ENCODE peak calls at places on chromosomes 5 and 9, in five cellular contexts. One of them, this sample, is unnamed.

GRCh38 chr5:5665225-5666075 is 243.0 kb downstream of the ICE1 start:
- DNase-seq in hepatic stellate cell: no peak
- DNase-seq in CD8-positive, alpha-beta memory T cell: no peak
- DNase-seq in GM06990: no peak
- DNase-seq in T-cell: no peak
- DNase-seq in this sample: no peak

GRCh38 chr9:7402704-7403389 is 396.7 kb downstream of the DMAC1 start:
- DNase-seq in hepatic stellate cell: no peak
- DNase-seq in CD8-positive, alpha-beta memory T cell: no peak
- DNase-seq in GM06990: no peak
- DNase-seq in T-cell: no peak
- DNase-seq in this sample: no peak

GRCh38 chr9:81416476-81417298 is 272.7 kb downstream of the TLE1 start:
- DNase-seq in hepatic stellate cell: no peak
- DNase-seq in CD8-positive, alpha-beta memory T cell: no peak
- DNase-seq in GM06990: no peak
- DNase-seq in T-cell: no peak
- DNase-seq in this sample: no peak

GRCh38 chr5:180330810-180331646 is 22.1 kb downstream of the GFPT2 start:
- DNase-seq in hepatic stellate cell: peak
- DNase-seq in CD8-positive, alpha-beta memory T cell: no peak
- DNase-seq in GM06990: no peak
- DNase-seq in T-cell: no peak
- DNase-seq in this sample: no peak

GRCh38 chr9:98726735-98727134 is 18.0 kb upstream of the GABBR2 start:
- DNase-seq in hepatic stellate cell: peak
- DNase-seq in CD8-positive, alpha-beta memory T cell: no peak
- DNase-seq in GM06990: no peak
- DNase-seq in T-cell: no peak
- DNase-seq in this sample: no peak

GRCh38 chr9:37029776-37030590 is 4.1 kb downstream of the PAX5 start:
- DNase-seq in hepatic stellate cell: no peak
- DNase-seq in CD8-positive, alpha-beta memory T cell: no peak
- DNase-seq in GM06990: no peak
- DNase-seq in T-cell: no peak
- DNase-seq in this sample: no peak

GRCh38 chr9:106731910-106732309 is 131.1 kb upstream of the ZNF462 start:
- DNase-seq in hepatic stellate cell: no peak
- DNase-seq in CD8-positive, alpha-beta memory T cell: no peak
- DNase-seq in GM06990: no peak
- DNase-seq in T-cell: no peak
- DNase-seq in this sample: no peak

GRCh38 chr5:32029291-32029690 is 144.8 kb downstream of the GOLPH3 start:
- DNase-seq in hepatic stellate cell: no peak
- DNase-seq in CD8-positive, alpha-beta memory T cell: no peak
- DNase-seq in GM06990: no peak
- DNase-seq in T-cell: no peak
- DNase-seq in this sample: no peak

GRCh38 chr5:66864240-66864884 is 268.2 kb downstream of the MAST4 start:
- DNase-seq in hepatic stellate cell: no peak
- DNase-seq in CD8-positive, alpha-beta memory T cell: peak
- DNase-seq in GM06990: no peak
- DNase-seq in T-cell: no peak
- DNase-seq in this sample: no peak

GRCh38 chr9:111050819-111051218 is 12.5 kb upstream of the LPAR1 start:
- DNase-seq in hepatic stellate cell: no peak
- DNase-seq in CD8-positive, alpha-beta memory T cell: no peak
- DNase-seq in GM06990: no peak
- DNase-seq in T-cell: no peak
- DNase-seq in this sample: no peak

GRCh38 chr5:178123987-178124925 is 6.6 kb upstream of the RMND5B start:
- DNase-seq in hepatic stellate cell: no peak
- DNase-seq in CD8-positive, alpha-beta memory T cell: no peak
- DNase-seq in GM06990: no peak
- DNase-seq in T-cell: no peak
- DNase-seq in this sample: no peak

GRCh38 chr5:143443330-143443729 is 39.8 kb upstream of the NR3C1 start:
- DNase-seq in hepatic stellate cell: no peak
- DNase-seq in CD8-positive, alpha-beta memory T cell: no peak
- DNase-seq in GM06990: no peak
- DNase-seq in T-cell: no peak
- DNase-seq in this sample: no peak

GRCh38 chr9:138071292-138071691 is 193.7 kb downstream of the CACNA1B start:
- DNase-seq in hepatic stellate cell: no peak
- DNase-seq in CD8-positive, alpha-beta memory T cell: no peak
- DNase-seq in GM06990: no peak
- DNase-seq in T-cell: no peak
- DNase-seq in this sample: no peak

GRCh38 chr9:91522496-91522895 is 98.9 kb upstream of the NFIL3 start:
- DNase-seq in hepatic stellate cell: no peak
- DNase-seq in CD8-positive, alpha-beta memory T cell: no peak
- DNase-seq in GM06990: no peak
- DNase-seq in T-cell: no peak
- DNase-seq in this sample: no peak

GRCh38 chr5:68562308-68562707 is 346.8 kb downstream of the PIK3R1 start:
- DNase-seq in hepatic stellate cell: no peak
- DNase-seq in CD8-positive, alpha-beta memory T cell: no peak
- DNase-seq in GM06990: no peak
- DNase-seq in T-cell: no peak
- DNase-seq in this sample: no peak

GRCh38 chr5:135488727-135489465 is 36.7 kb upstream of the TIFAB start:
- DNase-seq in hepatic stellate cell: peak
- DNase-seq in CD8-positive, alpha-beta memory T cell: no peak
- DNase-seq in GM06990: no peak
- DNase-seq in T-cell: no peak
- DNase-seq in this sample: no peak

GRCh38 chr5:54692631-54693030 is 175.1 kb downstream of the SNX18 start:
- DNase-seq in hepatic stellate cell: no peak
- DNase-seq in CD8-positive, alpha-beta memory T cell: no peak
- DNase-seq in GM06990: no peak
- DNase-seq in T-cell: no peak
- DNase-seq in this sample: no peak

GRCh38 chr9:27125030-27125429 is 16.0 kb downstream of the TEK start:
- DNase-seq in hepatic stellate cell: peak
- DNase-seq in CD8-positive, alpha-beta memory T cell: no peak
- DNase-seq in GM06990: no peak
- DNase-seq in T-cell: no peak
- DNase-seq in this sample: no peak

GRCh38 chr5:543351-543750 is 19.1 kb upstream of the SLC9A3 start:
- DNase-seq in hepatic stellate cell: no peak
- DNase-seq in CD8-positive, alpha-beta memory T cell: no peak
- DNase-seq in GM06990: no peak
- DNase-seq in T-cell: no peak
- DNase-seq in this sample: no peak

GRCh38 chr5:98827161-98827560 is 53.7 kb downstream of the RGMB start:
- DNase-seq in hepatic stellate cell: peak
- DNase-seq in CD8-positive, alpha-beta memory T cell: peak
- DNase-seq in GM06990: no peak
- DNase-seq in T-cell: no peak
- DNase-seq in this sample: no peak

GRCh38 chr5:93782978-93783377 is 41.6 kb upstream of the POU5F2 start:
- DNase-seq in hepatic stellate cell: peak
- DNase-seq in CD8-positive, alpha-beta memory T cell: no peak
- DNase-seq in GM06990: no peak
- DNase-seq in T-cell: no peak
- DNase-seq in this sample: no peak

GRCh38 chr5:83844320-83845068 is 123.8 kb upstream of the HAPLN1 start:
- DNase-seq in hepatic stellate cell: peak
- DNase-seq in CD8-positive, alpha-beta memory T cell: no peak
- DNase-seq in GM06990: peak
- DNase-seq in T-cell: no peak
- DNase-seq in this sample: no peak

GRCh38 chr9:108053555-108054061 is 564.0 kb upstream of the KLF4 start:
- DNase-seq in hepatic stellate cell: no peak
- DNase-seq in CD8-positive, alpha-beta memory T cell: no peak
- DNase-seq in GM06990: no peak
- DNase-seq in T-cell: no peak
- DNase-seq in this sample: no peak

GRCh38 chr5:172802585-172803176 is 31.4 kb upstream of the ERGIC1 start:
- DNase-seq in hepatic stellate cell: peak
- DNase-seq in CD8-positive, alpha-beta memory T cell: no peak
- DNase-seq in GM06990: no peak
- DNase-seq in T-cell: no peak
- DNase-seq in this sample: no peak

GRCh38 chr5:8081179-8081578 is 212.2 kb downstream of the MTRR start:
- DNase-seq in hepatic stellate cell: no peak
- DNase-seq in CD8-positive, alpha-beta memory T cell: no peak
- DNase-seq in GM06990: no peak
- DNase-seq in T-cell: no peak
- DNase-seq in this sample: no peak

GRCh38 chr5:1734908-1735289 is 64.7 kb downstream of the MRPL36 start:
- DNase-seq in hepatic stellate cell: no peak
- DNase-seq in CD8-positive, alpha-beta memory T cell: no peak
- DNase-seq in GM06990: no peak
- DNase-seq in T-cell: no peak
- DNase-seq in this sample: no peak

GRCh38 chr9:127121628-127122175 is 733 bp downstream of the ANGPTL2 start:
- DNase-seq in hepatic stellate cell: peak
- DNase-seq in CD8-positive, alpha-beta memory T cell: no peak
- DNase-seq in GM06990: no peak
- DNase-seq in T-cell: no peak
- DNase-seq in this sample: no peak

GRCh38 chr5:82313016-82313415 is 34.9 kb upstream of the RPS23 start:
- DNase-seq in hepatic stellate cell: no peak
- DNase-seq in CD8-positive, alpha-beta memory T cell: no peak
- DNase-seq in GM06990: no peak
- DNase-seq in T-cell: no peak
- DNase-seq in this sample: no peak

GRCh38 chr9:113857875-113858274 is 18.2 kb upstream of the ZNF618 start:
- DNase-seq in hepatic stellate cell: no peak
- DNase-seq in CD8-positive, alpha-beta memory T cell: no peak
- DNase-seq in GM06990: peak
- DNase-seq in T-cell: no peak
- DNase-seq in this sample: no peak

GRCh38 chr9:19940808-19941207 is 152.0 kb upstream of the SLC24A2 start:
- DNase-seq in hepatic stellate cell: no peak
- DNase-seq in CD8-positive, alpha-beta memory T cell: no peak
- DNase-seq in GM06990: no peak
- DNase-seq in T-cell: no peak
- DNase-seq in this sample: no peak

GRCh38 chr9:124553738-124554137 is 46.5 kb upstream of the NR5A1 start:
- DNase-seq in hepatic stellate cell: no peak
- DNase-seq in CD8-positive, alpha-beta memory T cell: no peak
- DNase-seq in GM06990: no peak
- DNase-seq in T-cell: no peak
- DNase-seq in this sample: no peak

GRCh38 chr5:1111727-1112289 is at the start of gene SLC12A7:
- DNase-seq in hepatic stellate cell: peak
- DNase-seq in CD8-positive, alpha-beta memory T cell: peak
- DNase-seq in GM06990: peak
- DNase-seq in T-cell: peak
- DNase-seq in this sample: peak

GRCh38 chr9:107710988-107711387 is 221.4 kb upstream of the KLF4 start:
- DNase-seq in hepatic stellate cell: no peak
- DNase-seq in CD8-positive, alpha-beta memory T cell: no peak
- DNase-seq in GM06990: no peak
- DNase-seq in T-cell: no peak
- DNase-seq in this sample: no peak

GRCh38 chr5:51476456-51476855 is 93.2 kb downstream of the ISL1 start:
- DNase-seq in hepatic stellate cell: no peak
- DNase-seq in CD8-positive, alpha-beta memory T cell: no peak
- DNase-seq in GM06990: no peak
- DNase-seq in T-cell: no peak
- DNase-seq in this sample: no peak

GRCh38 chr5:150642567-150642927 is 2.1 kb downstream of the SYNPO start:
- DNase-seq in hepatic stellate cell: peak
- DNase-seq in CD8-positive, alpha-beta memory T cell: no peak
- DNase-seq in GM06990: no peak
- DNase-seq in T-cell: no peak
- DNase-seq in this sample: no peak

GRCh38 chr5:31095796-31096195 is 97.7 kb upstream of the CDH6 start:
- DNase-seq in hepatic stellate cell: no peak
- DNase-seq in CD8-positive, alpha-beta memory T cell: no peak
- DNase-seq in GM06990: no peak
- DNase-seq in T-cell: no peak
- DNase-seq in this sample: no peak

This sample was measured in naive thymus-derived CD4-positive, alpha-beta T cell.